ENCODE peak calls at places on chromosomes 7 and 10, in four cellular contexts. R is psoas muscle, H is cardiac muscle cell, T is heart left ventricle. N is an unnamed sample.
A peak's percentile ranks its signal among the peaks of the same experiment; 100 is the strongest.

GRCh38 chr7:158394936-158395335 is 192.7 kb downstream of the PTPRN2 start:
- DNase-seq in H (peak; percentile 55), R (no peak), T (no peak), N (peak; percentile 63)

GRCh38 chr10:63120554-63120953 is 12.6 kb upstream of the NRBF2 start:
- DNase-seq in T (peak; percentile 54), H (no peak), R (no peak), N (no peak)

GRCh38 chr10:129477051-129477450 is 10.0 kb downstream of the MGMT start:
- DNase-seq in T (no peak), H (no peak), R (no peak), N (no peak)

GRCh38 chr7:25716421-25716820 is 435.6 kb upstream of the NFE2L3 start:
- DNase-seq in R (no peak), T (no peak), H (no peak), N (no peak)

GRCh38 chr7:15685358-15686181 is 913 bp downstream of the MEOX2 start:
- DNase-seq in R (peak; percentile 85), T (peak; percentile 63), H (peak; percentile 14), N (peak; percentile 24)

GRCh38 chr7:30428586-30429530 is 49.7 kb downstream of the NOD1 start:
- DNase-seq in H (no peak), T (no peak), R (no peak), N (no peak)

GRCh38 chr7:91713669-91714068 is 166.8 kb downstream of the MTERF1 start:
- DNase-seq in H (no peak), T (no peak), R (no peak), N (no peak)

GRCh38 chr10:62616885-62617635 is 187.5 kb upstream of the ADO start:
- DNase-seq in R (no peak), H (no peak), T (no peak), N (no peak)

GRCh38 chr10:72730462-72730861 is 38.5 kb downstream of the MCU start:
- DNase-seq in T (no peak), H (no peak), R (no peak), N (no peak)

GRCh38 chr7:21767300-21767900 is 178.3 kb downstream of the CDCA7L start:
- DNase-seq in R (no peak), H (peak; percentile 85), T (peak; percentile 38), N (peak; percentile 40)

GRCh38 chr10:1462994-1463633 is 274.2 kb downstream of the ADARB2 start:
- DNase-seq in T (no peak), H (no peak), R (no peak), N (no peak)

GRCh38 chr7:4791738-4792536 is 16.5 kb downstream of the AP5Z1 start:
- DNase-seq in T (peak; percentile 62), R (peak; percentile 92), H (peak; percentile 94), N (peak; percentile 43)
- TF ChIP-seq CTCF in T (peak; percentile 85), R (peak; percentile 79), H (peak; percentile 63), N (peak; percentile 61)

GRCh38 chr10:74460812-74461211 is 309.8 kb downstream of the ADK start:
- DNase-seq in R (no peak), H (no peak), T (no peak), N (no peak)
- TF ChIP-seq CTCF in R (no peak), H (no peak), T (no peak), N (no peak)

GRCh38 chr7:521221-522070 is 1.8 kb upstream of the PDGFA start:
- DNase-seq in H (peak; percentile 53), R (no peak), T (peak; percentile 83), N (no peak)

GRCh38 chr7:519974-520458 is 370 bp upstream of the PDGFA start:
- DNase-seq in H (peak; percentile 75), T (peak; percentile 70), R (peak; percentile 81), N (peak; percentile 59)

GRCh38 chr7:522071-522937 is 2.7 kb upstream of the PDGFA start:
- DNase-seq in H (peak; percentile 81), T (peak; percentile 80), R (no peak), N (peak; percentile 45)

GRCh38 chr7:519429-519973 is at the start of gene PDGFA:
- DNase-seq in R (peak; percentile 77), H (peak; percentile 74), T (no peak), N (peak; percentile 28)

GRCh38 chr7:520503-521161 is 986 bp upstream of the PDGFA start:
- DNase-seq in H (no peak), T (no peak), R (no peak), N (no peak)
- TF ChIP-seq CTCF in H (peak; percentile 34), T (no peak), R (no peak), N (no peak)

GRCh38 chr10:105950410-105950809 is 1214.1 kb downstream of the SORCS1 start:
- DNase-seq in T (no peak), H (peak; percentile 69), R (peak; percentile 42), N (peak; percentile 14)
- TF ChIP-seq CTCF in T (peak; percentile 70), H (peak; percentile 89), R (peak; percentile 42), N (peak; percentile 92)

DNA sequence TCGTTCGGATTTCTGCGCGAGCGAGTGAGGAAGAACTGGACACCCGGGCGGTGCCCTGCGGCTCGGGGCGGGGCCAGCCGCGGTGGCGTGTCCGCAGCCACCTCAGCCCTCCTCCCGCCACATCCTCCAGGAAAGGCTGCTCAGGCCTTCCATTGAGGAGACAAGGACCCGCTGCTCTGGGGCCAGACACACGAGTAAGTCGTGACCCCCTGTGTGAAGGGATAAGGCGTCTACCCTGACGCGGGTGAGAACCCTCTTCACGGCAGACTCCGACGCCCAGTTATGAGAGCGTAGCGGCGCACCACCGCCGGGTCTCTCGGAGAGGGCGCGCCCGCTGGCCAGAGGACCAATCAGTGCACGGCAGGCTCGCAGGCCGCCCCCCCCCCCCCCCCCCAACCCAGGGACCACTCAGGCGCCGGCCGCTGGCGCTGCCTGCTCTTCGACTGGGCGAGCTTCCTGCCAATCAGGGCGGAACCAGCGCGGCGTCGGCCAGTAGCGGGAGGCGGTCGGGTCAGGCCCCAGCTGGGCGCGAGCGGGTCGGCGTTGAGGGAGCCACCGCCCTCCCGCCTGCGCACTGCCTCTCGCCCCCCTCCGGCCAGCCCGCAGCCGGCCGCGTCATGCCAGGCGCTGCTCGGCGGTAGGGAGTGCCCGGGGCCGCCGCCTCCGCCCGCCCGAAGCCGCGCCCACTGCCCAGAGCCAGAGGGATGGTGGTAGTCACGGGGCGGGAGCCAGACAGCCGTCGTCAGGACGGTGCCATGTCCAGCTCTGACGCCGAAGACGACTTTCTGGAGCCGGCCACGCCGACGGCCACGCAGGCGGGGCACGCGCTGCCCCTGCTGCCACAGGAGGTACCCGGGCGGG is at the start of gene KCTD7:
- DNase-seq in R (peak; percentile 100), T (peak; percentile 99), H (peak; percentile 99), N (peak; percentile 95)
- TF ChIP-seq CTCF in R (no peak), T (no peak), H (no peak), N (no peak)

GRCh38 chr7:45241339-45242109 is 83.9 kb downstream of the RAMP3 start:
- DNase-seq in R (no peak), H (no peak), T (peak; percentile 71), N (no peak)

GRCh38 chr7:45239486-45239885 is 81.9 kb downstream of the RAMP3 start:
- DNase-seq in H (no peak), R (no peak), T (no peak), N (no peak)

GRCh38 chr7:45240926-45241325 is 83.3 kb downstream of the RAMP3 start:
- DNase-seq in T (no peak), H (no peak), R (no peak), N (no peak)

GRCh38 chr7:45238806-45239205 is 81.2 kb downstream of the RAMP3 start:
- DNase-seq in H (no peak), R (no peak), T (no peak), N (no peak)

GRCh38 chr7:45240187-45240776 is 82.7 kb downstream of the RAMP3 start:
- DNase-seq in R (no peak), H (no peak), T (peak; percentile 74), N (no peak)
- TF ChIP-seq CTCF in R (no peak), H (no peak), T (no peak), N (no peak)

GRCh38 chr10:114698271-114699185 is 40.5 kb upstream of the ABLIM1 start:
- DNase-seq in T (no peak), H (no peak), R (no peak), N (no peak)

GRCh38 chr10:114697061-114697598 is 39.1 kb upstream of the ABLIM1 start:
- DNase-seq in H (no peak), R (no peak), T (peak; percentile 92), N (no peak)

GRCh38 chr10:114691442-114691941 is 33.4 kb upstream of the ABLIM1 start:
- DNase-seq in H (no peak), R (no peak), T (no peak), N (no peak)

GRCh38 chr10:114694062-114694461 is 36.0 kb upstream of the ABLIM1 start:
- DNase-seq in R (no peak), T (no peak), H (no peak), N (no peak)

GRCh38 chr10:114694735-114695134 is 36.7 kb upstream of the ABLIM1 start:
- DNase-seq in T (no peak), R (no peak), H (peak; percentile 53), N (peak; percentile 19)
- TF ChIP-seq CTCF in T (peak; percentile 26), R (no peak), H (peak; percentile 65), N (peak; percentile 78)

N was measured in progenitor cell of endocrine pancreas.